ENCODE peak calls at places on chromosomes 6 and 20, in ten cellular contexts. K is colonic mucosa, Y is adipocyte, U is trophoblast cell, A is IMR-90, T is fibroblast of lung, J is mesendoderm, B is neural progenitor cell, W is NT2/D1, P is PC-3. M is an unnamed sample.
A peak's percentile ranks its signal among the peaks of the same experiment; 100 is the strongest.

GRCh38 chr6:100343678-100344077 is 121.0 kb downstream of the SIM1 start:
- DNase-seq in K (no peak), Y (no peak), U (no peak), A (peak; percentile 73), T (peak; percentile 88), J (no peak), B (no peak), W (no peak), P (no peak), M (no peak)

GRCh38 chr20:43751167-43752050 is 24.6 kb upstream of the GTSF1L start:
- DNase-seq in K (no peak), Y (peak; percentile 14), U (no peak), A (peak; percentile 92), T (peak; percentile 93), J (no peak), B (no peak), W (no peak), P (peak; percentile 96), M (no peak)

GRCh38 chr6:170032197-170032596 is 258.7 kb downstream of the DLL1 start:
- DNase-seq in K (no peak), Y (no peak), U (no peak), A (no peak), T (no peak), J (no peak), B (no peak), W (no peak), P (no peak), M (peak; percentile 63)

GRCh38 chr6:148653138-148653776 is 93.6 kb upstream of the UST start:
- DNase-seq in K (no peak), Y (no peak), U (no peak), A (no peak), T (peak; percentile 3), J (peak; percentile 75), B (peak; percentile 51), W (no peak), P (peak; percentile 33), M (no peak)

GRCh38 chr20:11912013-11912663 is 5.6 kb upstream of the BTBD3 start:
- DNase-seq in K (no peak), Y (no peak), U (peak; percentile 37), A (no peak), T (no peak), J (peak; percentile 26), B (peak; percentile 21), W (no peak), P (peak; percentile 30), M (no peak)

GRCh38 chr6:16759646-16760535 is 1.4 kb downstream of the ATXN1 start:
- DNase-seq in K (peak; percentile 92), Y (peak; percentile 91), U (peak; percentile 86), A (peak; percentile 84), T (peak; percentile 89), J (peak; percentile 81), B (peak; percentile 84), W (no peak), P (peak; percentile 75), M (peak; percentile 97)

GRCh38 chr6:150456466-150456865 is 87.7 kb downstream of the IYD start:
- DNase-seq in K (no peak), Y (no peak), U (peak; percentile 7), A (no peak), T (no peak), J (no peak), B (no peak), W (no peak), P (no peak), M (no peak)

GRCh38 chr20:8152183-8152582 is 20.1 kb downstream of the PLCB1 start:
- DNase-seq in K (no peak), Y (peak; percentile 65), U (no peak), A (peak; percentile 65), T (peak; percentile 82), J (no peak), B (no peak), W (no peak), P (peak; percentile 64), M (no peak)

GRCh38 chr20:50731055-50731929 is at the start of gene PARD6B:
- DNase-seq in K (peak; percentile 99), Y (peak; percentile 95), U (peak; percentile 100), A (peak; percentile 92), T (peak; percentile 93), J (peak; percentile 99), B (peak; percentile 100), W (peak; percentile 98), P (peak; percentile 100), M (peak; percentile 99)

GRCh38 chr6:3287308-3287707 is 28.6 kb downstream of the PSMG4 start:
- DNase-seq in K (no peak), Y (no peak), U (no peak), A (no peak), T (peak; percentile 75), J (no peak), B (no peak), W (no peak), P (peak; percentile 20), M (peak; percentile 19)

GRCh38 chr6:129608886-129609540 is 101.0 kb downstream of the ARHGAP18 start:
- DNase-seq in K (no peak), Y (no peak), U (no peak), A (no peak), T (no peak), J (no peak), B (no peak), W (no peak), P (no peak), M (no peak)

GRCh38 chr6:701696-702479 is 8.9 kb upstream of the EXOC2 start:
- DNase-seq in K (no peak), Y (no peak), U (no peak), A (no peak), T (no peak), J (peak; percentile 53), B (peak; percentile 29), W (no peak), P (no peak), M (no peak)

GRCh38 chr20:46512943-46513844 is at the start of gene ZNF334:
- DNase-seq in K (peak; percentile 46), Y (peak; percentile 76), U (peak; percentile 40), A (peak; percentile 8), T (peak; percentile 44), J (peak; percentile 94), B (peak; percentile 85), W (peak; percentile 76), P (peak; percentile 25), M (peak; percentile 90)

GRCh38 chr6:155004017-155004416 is 8.9 kb downstream of the TIAM2 start:
- DNase-seq in K (no peak), Y (no peak), U (peak; percentile 55), A (no peak), T (no peak), J (no peak), B (no peak), W (no peak), P (no peak), M (no peak)

GRCh38 chr6:1569377-1569776 is 40.3 kb upstream of the FOXC1 start:
- DNase-seq in K (no peak), Y (no peak), U (no peak), A (no peak), T (no peak), J (no peak), B (no peak), W (no peak), P (no peak), M (no peak)

GRCh38 chr6:13703496-13703895 is 8.1 kb downstream of the RANBP9 start:
- DNase-seq in K (no peak), Y (no peak), U (no peak), A (no peak), T (no peak), J (peak; percentile 49), B (peak; percentile 11), W (no peak), P (no peak), M (no peak)
- H3K4me3 ChIP-seq in K (no peak overlapping the region), Y (no peak overlapping the region), U (no peak overlapping the region), A (no peak overlapping the region), T (no peak overlapping the region), J (no peak overlapping the region), B (no peak overlapping the region), W (no peak overlapping the region), P (no peak overlapping the region), M (no peak overlapping the region)

DNA sequence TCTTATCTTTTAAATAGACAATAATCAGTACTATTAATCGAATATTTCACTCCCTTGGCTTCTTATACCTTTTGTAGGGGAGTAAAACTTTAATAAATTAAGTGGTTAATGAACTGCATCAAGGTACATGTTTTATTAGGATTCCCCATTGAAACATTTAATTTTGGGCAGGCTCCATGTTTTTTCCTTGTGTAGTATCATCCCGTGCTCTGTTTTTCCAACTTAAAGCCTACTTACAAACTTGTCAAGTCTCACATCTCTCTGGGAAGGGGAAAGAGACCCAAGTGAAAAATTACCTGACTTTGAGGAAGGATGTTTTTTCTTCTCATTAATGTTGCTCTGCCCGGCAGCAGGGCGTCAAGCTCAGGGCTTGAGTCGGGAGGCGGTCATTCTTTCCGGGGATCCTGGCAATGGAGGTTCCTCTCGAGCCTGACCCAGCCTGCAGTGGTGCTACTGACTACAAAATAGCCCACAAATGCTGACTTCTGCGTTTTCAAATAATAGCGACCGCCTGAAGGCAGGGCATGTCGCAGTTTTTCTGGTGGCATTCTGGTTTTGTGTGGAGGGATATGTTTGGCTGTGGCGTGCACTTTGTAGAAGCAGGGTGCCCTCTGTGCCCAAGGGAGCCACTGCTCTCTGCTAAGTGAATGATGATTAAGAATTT is 2.4 kb downstream of the DSP start:
- DNase-seq in K (no peak), Y (peak; percentile 61), U (peak; percentile 24), A (no peak), T (no peak), J (peak; percentile 45), B (peak; percentile 59), W (no peak), P (peak; percentile 20), M (no peak)
- H3K9ac ChIP-seq in K (no peak overlapping the region), Y (peak overlapping the region; percentile 48), U (peak overlapping the region; percentile 3), A (no peak overlapping the region), T (no peak overlapping the region), J (peak overlapping the region; percentile 68), B (no peak overlapping the region), W (peak overlapping the region; percentile 21), P (peak overlapping the region; percentile 95), M (peak overlapping the region; percentile 69)

DNA sequence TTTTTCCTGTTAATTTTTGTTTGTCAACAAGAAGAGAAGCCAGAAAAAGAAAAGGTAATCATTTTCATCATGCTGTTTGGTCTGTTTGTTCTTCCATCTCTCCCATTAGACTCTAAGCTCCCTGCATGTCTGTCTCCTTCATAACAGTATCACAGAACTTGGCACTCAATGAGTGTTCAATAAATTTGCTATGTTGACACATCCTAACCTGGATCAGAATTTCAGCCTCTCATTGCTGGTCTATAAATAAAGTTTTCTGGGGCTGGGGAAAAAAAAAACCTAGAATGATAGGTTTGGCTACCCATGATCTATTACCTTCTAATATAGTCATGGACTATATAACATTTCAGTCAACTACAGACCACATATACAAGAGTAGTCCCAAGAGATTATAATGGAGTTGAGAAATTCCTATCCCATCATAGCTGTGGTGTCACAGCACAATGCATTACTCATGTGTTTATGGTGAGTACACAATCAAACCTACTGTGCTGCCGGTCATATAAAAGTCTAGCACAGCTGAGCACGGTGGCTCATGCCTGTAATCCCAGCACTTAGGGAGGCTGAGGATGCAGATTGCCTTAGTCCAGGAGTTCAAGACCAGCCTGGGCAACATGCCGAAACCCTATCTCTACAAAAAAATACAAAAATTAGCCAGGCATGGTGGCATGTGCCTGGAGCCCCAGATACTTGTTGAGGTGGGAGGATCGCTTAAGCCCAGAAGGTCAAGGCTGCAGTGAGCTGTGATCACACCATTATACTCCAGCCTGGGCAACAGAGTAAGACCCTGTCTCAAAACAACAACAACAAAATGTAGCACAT is 5.9 kb downstream of the NUDT3 start:
- DNase-seq in K (no peak), Y (peak; percentile 79), U (peak; percentile 7), A (peak; percentile 95), T (peak; percentile 86), J (no peak), B (no peak), W (no peak), P (peak; percentile 83), M (no peak)
- H3K4me1 ChIP-seq in K (no peaks in the 10 kb centered on the region), Y (peaks cover 42% of the 10 kb centered on the region), U (no peaks in the 10 kb centered on the region), A (peaks cover 11% of the 10 kb centered on the region), T (peaks cover 8% of the 10 kb centered on the region), J (no peaks in the 10 kb centered on the region), B (peaks cover 32% of the 10 kb centered on the region), W (peaks cover 3% of the 10 kb centered on the region), P (peaks cover 8% of the 10 kb centered on the region), M (peaks cover 15% of the 10 kb centered on the region)

GRCh38 chr20:3932277-3933073 is 43.3 kb downstream of the PANK2 start:
- DNase-seq in K (no peak), Y (no peak), U (peak; percentile 47), A (peak; percentile 29), T (no peak), J (no peak), B (no peak), W (no peak), P (no peak), M (no peak)
- H3K4me3 ChIP-seq in K (peak overlapping the region; percentile 22), Y (peak overlapping the region; percentile 79), U (no peak overlapping the region), A (no peak overlapping the region), T (peak overlapping the region; percentile 31), J (no peak overlapping the region), B (no peak overlapping the region), W (no peak overlapping the region), P (peak overlapping the region; percentile 45), M (peak overlapping the region; percentile 72)

M was measured in kidney.